ENCODE peak calls at places on chromosomes 13 and 19, in four cellular contexts. One of them, this sample, is unnamed.
A peak's percentile ranks its signal among the peaks of the same experiment; 100 is the strongest.

GRCh38 chr19:48866692-48867091 is 1.7 kb downstream of the PLEKHA4 start:
- DNase-seq in K562: no peak
- DNase-seq in HepG2: no peak
- DNase-seq in H1: no peak
- DNase-seq in this sample: no peak

GRCh38 chr13:63433546-63434150 is 2018.0 kb upstream of the PCDH20 start:
- DNase-seq in K562: no peak
- DNase-seq in HepG2: no peak
- DNase-seq in H1: no peak
- DNase-seq in this sample: no peak

GRCh38 chr19:49301165-49301865 is 23.7 kb downstream of the SLC6A16 start:
- DNase-seq in K562: peak; percentile 87
- DNase-seq in HepG2: peak; percentile 23
- DNase-seq in H1: peak; percentile 95
- DNase-seq in this sample: peak; percentile 40

GRCh38 chr19:38564981-38565685 is 52.6 kb downstream of the MAP4K1 start:
- DNase-seq in K562: no peak
- DNase-seq in HepG2: no peak
- DNase-seq in H1: no peak
- DNase-seq in this sample: no peak

GRCh38 chr19:46984077-46985010 is 35.3 kb upstream of the NPAS1 start:
- DNase-seq in K562: no peak
- DNase-seq in HepG2: peak; percentile 90
- DNase-seq in H1: no peak
- DNase-seq in this sample: no peak

GRCh38 chr13:26377038-26377437 is 123.1 kb downstream of the CDK8 start:
- DNase-seq in K562: peak; percentile 11
- DNase-seq in HepG2: peak; percentile 28
- DNase-seq in H1: peak; percentile 59
- DNase-seq in this sample: no peak

GRCh38 chr19:30228113-30228725 is 144.0 kb upstream of the ZNF536 start:
- DNase-seq in K562: no peak
- DNase-seq in HepG2: no peak
- DNase-seq in H1: peak; percentile 59
- DNase-seq in this sample: no peak

GRCh38 chr19:38004505-38005223 is 97.7 kb downstream of the SIPA1L3 start:
- DNase-seq in K562: peak; percentile 78
- DNase-seq in HepG2: peak; percentile 42
- DNase-seq in H1: peak; percentile 78
- DNase-seq in this sample: peak; percentile 95

GRCh38 chr13:39336207-39336606 is 266.8 kb downstream of the LHFPL6 start:
- DNase-seq in K562: no peak
- DNase-seq in HepG2: no peak
- DNase-seq in H1: no peak
- DNase-seq in this sample: no peak

GRCh38 chr13:52980695-52981094 is 47.9 kb upstream of the OLFM4 start:
- DNase-seq in K562: no peak
- DNase-seq in HepG2: no peak
- DNase-seq in H1: no peak
- DNase-seq in this sample: no peak

GRCh38 chr19:18317998-18318800 is 4.7 kb downstream of the LSM4 start:
- DNase-seq in K562: peak; percentile 73
- DNase-seq in HepG2: peak; percentile 54
- DNase-seq in H1: no peak
- DNase-seq in this sample: no peak

GRCh38 chr19:13707901-13708300 is 56.4 kb upstream of the MRI1 start:
- DNase-seq in K562: no peak
- DNase-seq in HepG2: no peak
- DNase-seq in H1: no peak
- DNase-seq in this sample: no peak

GRCh38 chr13:40986328-40986856 is 32.7 kb downstream of the ELF1 start:
- DNase-seq in K562: no peak
- DNase-seq in HepG2: peak; percentile 73
- DNase-seq in H1: no peak
- DNase-seq in this sample: no peak

GRCh38 chr13:40026174-40026585 is 370.7 kb downstream of the COG6 start:
- DNase-seq in K562: no peak
- DNase-seq in HepG2: no peak
- DNase-seq in H1: no peak
- DNase-seq in this sample: peak; percentile 100

GRCh38 chr19:52351512-52351911 is 15.5 kb downstream of the ZNF610 start:
- DNase-seq in K562: no peak
- DNase-seq in HepG2: no peak
- DNase-seq in H1: peak; percentile 66
- DNase-seq in this sample: no peak

GRCh38 chr13:46571189-46571901 is 18.4 kb downstream of the LRCH1 start:
- DNase-seq in K562: no peak
- DNase-seq in HepG2: peak; percentile 39
- DNase-seq in H1: no peak
- DNase-seq in this sample: no peak

GRCh38 chr19:50315773-50316448 is 13.3 kb downstream of the KCNC3 start:
- DNase-seq in K562: peak; percentile 64
- DNase-seq in HepG2: no peak
- DNase-seq in H1: peak; percentile 83
- DNase-seq in this sample: no peak

GRCh38 chr19:2391118-2391725 is 31.2 kb downstream of the TMPRSS9 start:
- DNase-seq in K562: peak; percentile 55
- DNase-seq in HepG2: peak; percentile 72
- DNase-seq in H1: no peak
- DNase-seq in this sample: peak; percentile 21

GRCh38 chr13:21297452-21297851 is 121.0 kb downstream of the MRPL57 start:
- DNase-seq in K562: no peak
- DNase-seq in HepG2: no peak
- DNase-seq in H1: no peak
- DNase-seq in this sample: no peak

GRCh38 chr13:66313408-66313807 is 916.7 kb downstream of the PCDH9 start:
- DNase-seq in K562: no peak
- DNase-seq in HepG2: no peak
- DNase-seq in H1: no peak
- DNase-seq in this sample: no peak

GRCh38 chr13:83753912-83754624 is 128.2 kb downstream of the SLITRK1 start:
- DNase-seq in K562: no peak
- DNase-seq in HepG2: no peak
- DNase-seq in H1: no peak
- DNase-seq in this sample: no peak

GRCh38 chr19:54297759-54298305 is 15.1 kb downstream of the LILRA5 start:
- DNase-seq in K562: no peak
- DNase-seq in HepG2: no peak
- DNase-seq in H1: no peak
- DNase-seq in this sample: no peak

GRCh38 chr13:21231426-21231945 is 55.0 kb downstream of the MRPL57 start:
- DNase-seq in K562: no peak
- DNase-seq in HepG2: no peak
- DNase-seq in H1: no peak
- DNase-seq in this sample: no peak

GRCh38 chr19:34310494-34310981 is 54.5 kb upstream of the GPI start:
- DNase-seq in K562: no peak
- DNase-seq in HepG2: no peak
- DNase-seq in H1: no peak
- DNase-seq in this sample: no peak

GRCh38 chr19:2456301-2456570 is 523 bp downstream of the LMNB2 start:
- DNase-seq in K562: no peak
- DNase-seq in HepG2: no peak
- DNase-seq in H1: no peak
- DNase-seq in this sample: no peak

GRCh38 chr13:33744589-33745369 is 73.2 kb upstream of the RFC3 start:
- DNase-seq in K562: no peak
- DNase-seq in HepG2: no peak
- DNase-seq in H1: no peak
- DNase-seq in this sample: no peak

GRCh38 chr13:49208619-49209018 is 11.5 kb upstream of the MLNR start:
- DNase-seq in K562: no peak
- DNase-seq in HepG2: no peak
- DNase-seq in H1: no peak
- DNase-seq in this sample: no peak

GRCh38 chr19:49127674-49128544 is 8.6 kb downstream of the PPFIA3 start:
- DNase-seq in K562: peak; percentile 97
- DNase-seq in HepG2: peak; percentile 93
- DNase-seq in H1: peak; percentile 97
- DNase-seq in this sample: peak; percentile 83

GRCh38 chr13:46664195-46664594 is 111.2 kb downstream of the LRCH1 start:
- DNase-seq in K562: no peak
- DNase-seq in HepG2: no peak
- DNase-seq in H1: no peak
- DNase-seq in this sample: no peak

GRCh38 chr13:81929988-81930387 is 1589.1 kb upstream of the SPRY2 start:
- DNase-seq in K562: no peak
- DNase-seq in HepG2: peak; percentile 14
- DNase-seq in H1: no peak
- DNase-seq in this sample: no peak

GRCh38 chr13:29435125-29435911 is 160.2 kb downstream of the SLC7A1 start:
- DNase-seq in K562: no peak
- DNase-seq in HepG2: no peak
- DNase-seq in H1: no peak
- DNase-seq in this sample: no peak

GRCh38 chr13:98972627-98973026 is 5.2 kb downstream of the DOCK9 start:
- DNase-seq in K562: no peak
- DNase-seq in HepG2: no peak
- DNase-seq in H1: no peak
- DNase-seq in this sample: no peak

GRCh38 chr13:91804724-91805123 is 406.3 kb downstream of the GPC5 start:
- DNase-seq in K562: no peak
- DNase-seq in HepG2: no peak
- DNase-seq in H1: no peak
- DNase-seq in this sample: no peak

GRCh38 chr19:19485161-19485997 is 30.0 kb downstream of the TSSK6 start:
- DNase-seq in K562: no peak
- DNase-seq in HepG2: no peak
- DNase-seq in H1: no peak
- DNase-seq in this sample: no peak

GRCh38 chr13:94343243-94343585 is 136.3 kb downstream of the DCT start:
- DNase-seq in K562: no peak
- DNase-seq in HepG2: no peak
- DNase-seq in H1: no peak
- DNase-seq in this sample: no peak

GRCh38 chr13:23268441-23268840 is 87.7 kb downstream of the SGCG start:
- DNase-seq in K562: no peak
- DNase-seq in HepG2: no peak
- DNase-seq in H1: no peak
- DNase-seq in this sample: peak; percentile 47
- TF ChIP-seq BRCA1 in K562: no peak
- TF ChIP-seq BRCA1 in HepG2: no peak
- TF ChIP-seq BRCA1 in H1: no peak
- TF ChIP-seq BRCA1 in this sample: no peak

GRCh38 chr13:74869846-74870245 is 612.1 kb downstream of the TBC1D4 start:
- DNase-seq in K562: no peak
- DNase-seq in HepG2: no peak
- DNase-seq in H1: no peak
- DNase-seq in this sample: no peak
- TF ChIP-seq BRCA1 in K562: no peak
- TF ChIP-seq BRCA1 in HepG2: no peak
- TF ChIP-seq BRCA1 in H1: no peak
- TF ChIP-seq BRCA1 in this sample: no peak

DNA sequence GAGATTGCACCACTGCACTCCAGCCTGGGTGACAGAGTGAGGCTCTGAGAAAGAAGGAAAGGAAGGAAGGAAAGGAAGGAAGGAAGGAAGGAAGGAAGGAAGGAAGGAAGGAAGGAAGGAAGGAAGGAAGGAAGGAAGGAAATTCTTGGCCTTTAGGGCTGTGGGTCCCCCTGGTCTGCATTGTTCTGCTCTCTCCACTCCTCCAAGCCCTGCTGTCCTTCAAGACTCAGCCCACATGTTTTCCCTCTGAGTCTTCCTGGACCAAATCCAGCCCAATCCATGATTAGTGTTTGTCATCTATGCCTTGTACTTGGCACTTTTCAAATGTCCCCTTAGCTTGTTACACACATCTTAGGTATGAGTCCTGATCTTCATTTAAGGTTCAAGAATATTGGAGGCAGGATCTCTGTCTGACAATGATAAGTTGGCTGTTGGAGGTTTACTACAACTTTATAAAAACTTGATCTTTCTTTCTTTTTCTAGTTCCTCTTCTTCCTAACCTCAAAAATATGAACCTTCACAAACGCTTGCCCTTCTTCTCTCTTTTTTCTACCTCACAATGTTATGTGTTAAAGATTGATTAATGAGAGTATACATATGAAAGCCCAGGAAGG is 48.9 kb upstream of the INTS6 start:
- DNase-seq in K562: no peak
- DNase-seq in HepG2: no peak
- DNase-seq in H1: no peak
- DNase-seq in this sample: no peak
- TF ChIP-seq BRCA1 in K562: no peak
- TF ChIP-seq BRCA1 in HepG2: no peak
- TF ChIP-seq BRCA1 in H1: no peak
- TF ChIP-seq BRCA1 in this sample: no peak

GRCh38 chr13:106612688-106613087 is 44.8 kb upstream of the ARGLU1 start:
- DNase-seq in K562: no peak
- DNase-seq in HepG2: no peak
- DNase-seq in H1: no peak
- DNase-seq in this sample: no peak
- TF ChIP-seq BRCA1 in K562: no peak
- TF ChIP-seq BRCA1 in HepG2: no peak
- TF ChIP-seq BRCA1 in H1: no peak
- TF ChIP-seq BRCA1 in this sample: no peak

GRCh38 chr19:5058456-5059190 is 89.7 kb downstream of the KDM4B start:
- DNase-seq in K562: no peak
- DNase-seq in HepG2: no peak
- DNase-seq in H1: no peak
- DNase-seq in this sample: no peak
- TF ChIP-seq BRCA1 in K562: no peak
- TF ChIP-seq BRCA1 in HepG2: no peak
- TF ChIP-seq BRCA1 in H1: no peak
- TF ChIP-seq BRCA1 in this sample: no peak

DNA sequence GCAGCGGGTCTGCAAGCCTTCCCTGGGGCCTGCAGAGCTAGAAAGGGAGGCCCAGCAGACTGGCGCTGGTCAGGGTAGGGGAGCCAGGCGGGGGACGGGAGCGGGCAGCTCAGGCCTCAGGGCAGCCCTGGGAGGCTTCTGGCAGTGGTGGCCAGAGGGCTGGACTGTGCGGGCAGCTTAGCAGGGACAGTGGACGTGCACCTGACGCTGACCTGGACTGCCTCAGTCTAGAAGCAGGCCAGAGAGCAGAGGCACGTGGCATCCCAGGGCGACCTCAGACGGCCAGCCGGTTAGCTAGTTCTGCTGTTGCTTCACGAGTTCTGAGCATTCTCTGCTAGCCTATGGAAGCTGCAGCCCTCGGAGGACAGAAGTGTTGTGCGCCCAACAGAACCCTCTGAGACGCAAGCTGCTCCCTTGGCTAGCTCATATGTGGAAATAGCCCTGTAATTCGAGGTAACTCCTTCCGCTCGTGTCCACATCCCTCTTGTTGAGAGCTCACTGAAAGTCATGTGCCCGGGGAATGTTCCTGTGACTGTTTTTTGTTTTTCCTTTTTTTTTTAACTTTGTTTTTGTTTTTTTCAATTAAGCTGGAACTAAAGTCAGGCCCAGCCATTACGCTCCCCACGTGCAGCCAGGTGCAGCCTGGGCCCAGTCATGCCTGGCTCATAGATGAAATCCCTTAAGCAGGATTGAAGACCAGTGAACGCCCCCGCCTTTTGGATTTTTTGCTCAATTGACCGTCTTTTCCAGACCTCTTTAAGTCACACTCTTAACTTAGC is 1.9 kb upstream of the FAM174C start:
- DNase-seq in K562: no peak
- DNase-seq in HepG2: no peak
- DNase-seq in H1: no peak
- DNase-seq in this sample: no peak
- TF ChIP-seq BRCA1 in K562: no peak
- TF ChIP-seq BRCA1 in HepG2: no peak
- TF ChIP-seq BRCA1 in H1: no peak
- TF ChIP-seq BRCA1 in this sample: no peak